ENCODE peak calls at places on chromosome 10, in six cellular contexts. A is NCI-H774, W is pons, K is NCI-H1092 treated with DMSO at 0.1 percent for 48 hours, Y is NCI-H1436 treated with DMSO at 0.1 percent for 48 hours, R is SHP77. J is an unnamed sample.

GRCh38 chr10:129694633-129695356 is 227.8 kb downstream of the MGMT start:
- DNase-seq in A (no peak), K (no peak), W (peak), R (no peak), Y (no peak), J (no peak)

GRCh38 chr10:70974351-70974901 is 86.1 kb upstream of the PCBD1 start:
- DNase-seq in W (no peak), R (no peak), K (no peak), Y (peak), A (no peak), J (peak)

GRCh38 chr10:106705576-106706526 is 458.7 kb downstream of the SORCS1 start:
- DNase-seq in W (peak), Y (peak), K (peak), R (peak), A (no peak), J (peak)

GRCh38 chr10:73653701-73654100 is 2.1 kb downstream of the SYNPO2L start:
- DNase-seq in A (no peak), W (no peak), Y (no peak), R (peak), K (no peak), J (peak)

GRCh38 chr10:78599122-78599853 is 469.5 kb upstream of the ZMIZ1 start:
- DNase-seq in R (no peak), A (no peak), K (no peak), Y (no peak), W (no peak), J (no peak)

GRCh38 chr10:10589540-10589939 is 428.1 kb upstream of the CELF2 start:
- DNase-seq in K (no peak), Y (no peak), R (no peak), A (no peak), W (no peak), J (no peak)

GRCh38 chr10:117899181-117899683 is 147.5 kb downstream of the RAB11FIP2 start:
- DNase-seq in R (no peak), W (no peak), A (no peak), Y (no peak), K (no peak), J (peak)

GRCh38 chr10:119296703-119297102 is 89.3 kb downstream of the GRK5 start:
- DNase-seq in A (no peak), W (no peak), Y (no peak), R (no peak), K (no peak), J (no peak)

GRCh38 chr10:124523301-124523871 is 61.8 kb downstream of the LHPP start:
- DNase-seq in K (peak), Y (no peak), R (no peak), W (peak), A (no peak), J (no peak)

GRCh38 chr10:22629843-22630228 is 84.5 kb downstream of the PIP4K2A start:
- DNase-seq in W (no peak), Y (no peak), K (no peak), R (no peak), A (no peak), J (no peak)

GRCh38 chr10:50629495-50630122 is 5.9 kb upstream of the SGMS1 start:
- DNase-seq in A (no peak), Y (no peak), R (no peak), K (no peak), W (no peak), J (peak)

GRCh38 chr10:44030132-44030531 is 354.8 kb downstream of the CXCL12 start:
- DNase-seq in R (no peak), A (no peak), K (no peak), Y (no peak), W (no peak), J (peak)

GRCh38 chr10:75408911-75409885 is 7.6 kb upstream of the ZNF503 start:
- DNase-seq in Y (peak), W (no peak), R (peak), A (peak), K (peak), J (peak)

GRCh38 chr10:113319450-113319849 is 233.4 kb upstream of the HABP2 start:
- DNase-seq in R (no peak), A (no peak), K (no peak), Y (no peak), W (no peak), J (no peak)

GRCh38 chr10:123807444-123808035 is 84.1 kb downstream of the CPXM2 start:
- DNase-seq in R (no peak), W (no peak), Y (no peak), A (no peak), K (no peak), J (no peak)

GRCh38 chr10:25615926-25616325 is 318.1 kb upstream of the MYO3A start:
- DNase-seq in Y (no peak), K (no peak), A (no peak), W (peak), R (no peak), J (no peak)

J was measured in ELF-1.